ENCODE peak calls at places on chromosomes 4 and X, in five cellular contexts. G is B cell, T is ovary, V is AG09309, H is lower leg skin. R is an unnamed sample.

GRCh38 chrX:18725316-18725943 is 18.0 kb downstream of the PPEF1 start:
- DNase-seq in G (no peak), T (no peak), V (no peak), H (no peak), R (no peak)

GRCh38 chr4:8534129-8534528 is 46.1 kb upstream of the GPR78 start:
- DNase-seq in G (no peak), T (peak), V (no peak), H (no peak), R (no peak)

GRCh38 chrX:77087529-77088169 is 359.5 kb upstream of the FGF16 start:
- DNase-seq in G (no peak), T (peak), V (no peak), H (no peak), R (peak)

GRCh38 chr4:54658321-54659093 is 750 bp downstream of the KIT start:
- DNase-seq in G (peak), T (peak), V (no peak), H (peak), R (no peak)

GRCh38 chr4:22661443-22661842 is 31.3 kb upstream of the GBA3 start:
- DNase-seq in G (no peak), T (no peak), V (no peak), H (no peak), R (no peak)

GRCh38 chrX:123588723-123589122 is 144.1 kb downstream of the THOC2 start:
- DNase-seq in G (no peak), T (no peak), V (no peak), H (no peak), R (no peak)

GRCh38 chr4:4425696-4426095 is 38.8 kb downstream of the NSG1 start:
- DNase-seq in G (no peak), T (no peak), V (no peak), H (peak), R (no peak)

GRCh38 chrX:16671005-16671404 is 21.0 kb downstream of the S100G start:
- DNase-seq in G (no peak), T (no peak), V (no peak), H (no peak), R (no peak)

GRCh38 chrX:112800901-112801775 is 39.5 kb downstream of the AMOT start:
- DNase-seq in G (no peak), T (no peak), V (no peak), H (no peak), R (no peak)

GRCh38 chr4:7759221-7759620 is 180.4 kb downstream of the AFAP1 start:
- DNase-seq in G (no peak), T (no peak), V (no peak), H (no peak), R (no peak)

GRCh38 chr4:181874582-181874981 is 368.6 kb upstream of the TENM3 start:
- DNase-seq in G (no peak), T (no peak), V (no peak), H (no peak), R (no peak)

GRCh38 chr4:169167958-169168357 is 102.8 kb downstream of the SH3RF1 start:
- DNase-seq in G (no peak), T (no peak), V (no peak), H (no peak), R (no peak)

GRCh38 chrX:36683507-36683906 is 324.7 kb upstream of the FAM47C start:
- DNase-seq in G (no peak), T (no peak), V (no peak), H (no peak), R (no peak)

GRCh38 chrX:36684053-36684452 is 324.1 kb upstream of the FAM47C start:
- DNase-seq in G (no peak), T (no peak), V (no peak), H (no peak), R (no peak)
- TF ChIP-seq CTCF in G (no peak), T (no peak), V (no peak), H (no peak), R (no peak)

GRCh38 chr4:113673450-113673849 is 88.1 kb downstream of the CAMK2D start:
- DNase-seq in G (no peak), T (no peak), V (no peak), H (no peak), R (peak)
- TF ChIP-seq CTCF in G (no peak), T (no peak), V (no peak), H (no peak), R (peak)

GRCh38 chr4:81606796-81607550 is 135.3 kb upstream of the RASGEF1B start:
- DNase-seq in G (peak), T (peak), V (no peak), H (no peak), R (no peak)
- TF ChIP-seq CTCF in G (peak), T (no peak), V (no peak), H (no peak), R (no peak)

DNA sequence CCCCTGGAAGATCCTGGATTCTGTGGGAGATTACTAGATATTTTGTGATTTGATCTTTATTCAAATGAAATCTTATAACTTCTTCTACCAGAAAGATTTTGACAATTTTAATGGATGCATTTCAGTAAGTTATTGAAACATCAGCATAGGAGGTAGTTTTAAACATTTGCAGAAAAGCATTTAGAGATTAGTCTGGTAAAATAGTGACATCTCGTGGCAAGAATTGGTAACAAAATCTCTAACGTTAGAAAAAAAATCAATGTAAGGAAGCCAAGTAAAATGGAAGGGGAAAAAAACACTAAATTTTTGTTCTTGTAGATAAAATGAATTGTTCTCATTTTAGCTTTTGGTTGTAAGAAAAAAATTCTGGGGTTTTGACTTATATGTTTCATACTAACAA is 73.3 kb downstream of the TASL start:
- DNase-seq in G (no peak), T (no peak), V (no peak), H (no peak), R (no peak)
- TF ChIP-seq CTCF in G (peak), T (no peak), V (peak), H (no peak), R (peak)

GRCh38 chr4:185634066-185634652 is 98.9 kb upstream of the PDLIM3 start:
- DNase-seq in G (no peak), T (no peak), V (no peak), H (no peak), R (no peak)
- TF ChIP-seq CTCF in G (peak), T (no peak), V (peak), H (no peak), R (peak)

R was measured in retinal pigment epithelial cell.